ENCODE peak calls at places on chromosomes 16 and 17, in five cellular contexts. One of them, this sample, is unnamed. For H3K9me3, the result is how much of the 10 kb centered on the place peaks cover.

GRCh38 chr16:54342966-54343365 is 56.4 kb upstream of the IRX3 start:
- DNase-seq in kidney: no peak
- DNase-seq in pancreas: no peak
- DNase-seq in stomach: no peak
- DNase-seq in GM23248: peak
- DNase-seq in this sample: no peak

GRCh38 chr17:29760279-29760721 is 137.6 kb upstream of the CORO6 start:
- DNase-seq in stomach: no peak
- DNase-seq in GM23248: peak
- DNase-seq in kidney: no peak
- DNase-seq in pancreas: no peak
- DNase-seq in this sample: no peak

GRCh38 chr16:68064791-68065365 is 20.3 kb upstream of the NFATC3 start:
- DNase-seq in kidney: peak
- DNase-seq in pancreas: peak
- DNase-seq in stomach: peak
- DNase-seq in GM23248: peak
- DNase-seq in this sample: peak

GRCh38 chr16:89577055-89577759 is 1.6 kb downstream of the CPNE7 start:
- DNase-seq in GM23248: peak
- DNase-seq in pancreas: no peak
- DNase-seq in kidney: peak
- DNase-seq in stomach: no peak
- DNase-seq in this sample: no peak

GRCh38 chr16:19607610-19608280 is 52.2 kb downstream of the VPS35L start:
- DNase-seq in stomach: no peak
- DNase-seq in GM23248: peak
- DNase-seq in pancreas: no peak
- DNase-seq in kidney: no peak
- DNase-seq in this sample: no peak

GRCh38 chr16:66250686-66251405 is 115.6 kb upstream of the CDH5 start:
- DNase-seq in stomach: peak
- DNase-seq in pancreas: no peak
- DNase-seq in GM23248: peak
- DNase-seq in kidney: peak
- DNase-seq in this sample: peak

GRCh38 chr16:55991843-55992242 is 116.7 kb upstream of the CES5A start:
- DNase-seq in stomach: no peak
- DNase-seq in pancreas: no peak
- DNase-seq in GM23248: no peak
- DNase-seq in kidney: no peak
- DNase-seq in this sample: no peak

GRCh38 chr16:83365166-83365565 is 442.6 kb upstream of the HSBP1 start:
- DNase-seq in pancreas: no peak
- DNase-seq in GM23248: peak
- DNase-seq in kidney: no peak
- DNase-seq in stomach: no peak
- DNase-seq in this sample: no peak

GRCh38 chr17:68646626-68647526 is 45.7 kb upstream of the FAM20A start:
- DNase-seq in pancreas: no peak
- DNase-seq in kidney: no peak
- DNase-seq in stomach: peak
- DNase-seq in GM23248: peak
- DNase-seq in this sample: no peak

GRCh38 chr16:57352636-57353047 is 5.9 kb upstream of the CCL22 start:
- DNase-seq in GM23248: no peak
- DNase-seq in pancreas: no peak
- DNase-seq in stomach: peak
- DNase-seq in kidney: peak
- DNase-seq in this sample: no peak

GRCh38 chr17:17376362-17376761 is 73.2 kb downstream of the NT5M start:
- DNase-seq in stomach: no peak
- DNase-seq in pancreas: no peak
- DNase-seq in GM23248: peak
- DNase-seq in kidney: peak
- DNase-seq in this sample: no peak

GRCh38 chr17:83201206-83202001 is 122.0 kb downstream of the METRNL start:
- DNase-seq in pancreas: no peak
- DNase-seq in kidney: peak
- DNase-seq in stomach: peak
- DNase-seq in GM23248: peak
- DNase-seq in this sample: no peak
- H3K9me3 ChIP-seq in pancreas: under half
- H3K9me3 ChIP-seq in kidney: under half
- H3K9me3 ChIP-seq in stomach: under half
- H3K9me3 ChIP-seq in GM23248: under half
- H3K9me3 ChIP-seq in this sample: under half

DNA sequence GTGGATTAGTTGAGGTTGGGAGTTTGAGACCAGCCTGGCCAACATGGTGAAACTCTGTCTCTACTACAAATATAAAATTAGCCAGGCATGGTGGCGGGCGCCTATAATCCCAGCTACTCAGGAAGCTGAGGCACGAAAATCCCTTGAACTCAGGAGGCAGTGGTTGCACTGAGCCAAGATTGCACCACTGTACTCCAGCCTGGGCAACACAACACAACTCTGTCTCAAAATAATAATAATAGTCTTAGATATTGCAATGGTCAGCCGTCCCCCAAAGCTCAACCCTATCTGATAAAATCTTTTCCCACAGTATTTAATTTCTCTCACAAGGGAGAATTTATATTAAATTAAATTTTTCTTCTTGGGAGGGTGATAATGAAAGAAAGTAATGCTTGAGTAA is 169.6 kb downstream of the XYLT1 start:
- DNase-seq in pancreas: no peak
- DNase-seq in kidney: no peak
- DNase-seq in stomach: no peak
- DNase-seq in GM23248: no peak
- DNase-seq in this sample: no peak
- H3K27ac ChIP-seq in pancreas: no peak
- H3K27ac ChIP-seq in kidney: no peak
- H3K27ac ChIP-seq in stomach: no peak
- H3K27ac ChIP-seq in GM23248: no peak
- H3K27ac ChIP-seq in this sample: no peak

DNA sequence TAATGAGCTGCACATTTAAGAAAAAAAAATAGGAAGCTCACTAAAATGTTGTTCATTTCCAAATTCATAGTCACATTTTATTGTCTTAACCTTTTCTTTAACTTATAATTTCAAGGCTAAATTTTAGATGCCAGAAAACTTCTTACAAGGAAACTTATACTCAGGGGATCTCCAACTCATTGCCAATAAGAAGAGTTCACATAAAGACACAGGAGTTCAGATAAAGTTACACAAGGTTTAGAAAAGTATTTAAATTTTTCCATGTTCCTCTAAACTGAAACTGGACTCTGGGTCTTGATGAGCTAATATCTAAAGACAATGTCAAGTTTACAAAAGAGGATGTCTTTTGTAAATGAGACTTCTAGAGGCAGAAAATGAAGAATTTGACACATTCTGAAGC is 190.7 kb upstream of the KCNJ16 start:
- DNase-seq in pancreas: no peak
- DNase-seq in GM23248: no peak
- DNase-seq in kidney: no peak
- DNase-seq in stomach: no peak
- DNase-seq in this sample: no peak
- H3K9me3 ChIP-seq in pancreas: under half
- H3K9me3 ChIP-seq in GM23248: under half
- H3K9me3 ChIP-seq in kidney: under half
- H3K9me3 ChIP-seq in stomach: under half
- H3K9me3 ChIP-seq in this sample: under half

DNA sequence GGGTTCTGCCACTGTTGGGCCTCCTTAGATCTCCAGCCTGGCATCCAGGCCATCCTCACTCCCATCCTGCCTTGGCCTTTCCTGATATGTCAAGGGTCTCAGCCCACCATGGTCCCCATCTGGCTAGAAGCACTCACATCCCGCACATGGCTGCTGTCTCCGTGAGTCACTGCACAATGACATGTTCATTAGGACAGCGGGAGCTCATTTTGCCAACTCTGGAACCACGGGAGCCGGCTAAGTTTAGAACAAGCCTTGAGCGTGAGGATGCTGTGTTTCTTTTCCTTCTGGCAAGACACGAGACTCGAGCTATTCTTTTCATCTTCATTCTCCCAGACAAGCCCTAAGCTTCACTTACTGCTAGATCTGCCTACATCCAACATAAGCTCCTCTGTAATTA is 65.7 kb upstream of the KSR1 start:
- DNase-seq in stomach: no peak
- DNase-seq in kidney: no peak
- DNase-seq in pancreas: no peak
- DNase-seq in GM23248: peak
- DNase-seq in this sample: no peak
- H3K27ac ChIP-seq in stomach: no peak
- H3K27ac ChIP-seq in kidney: no peak
- H3K27ac ChIP-seq in pancreas: no peak
- H3K27ac ChIP-seq in GM23248: no peak
- H3K27ac ChIP-seq in this sample: no peak

DNA sequence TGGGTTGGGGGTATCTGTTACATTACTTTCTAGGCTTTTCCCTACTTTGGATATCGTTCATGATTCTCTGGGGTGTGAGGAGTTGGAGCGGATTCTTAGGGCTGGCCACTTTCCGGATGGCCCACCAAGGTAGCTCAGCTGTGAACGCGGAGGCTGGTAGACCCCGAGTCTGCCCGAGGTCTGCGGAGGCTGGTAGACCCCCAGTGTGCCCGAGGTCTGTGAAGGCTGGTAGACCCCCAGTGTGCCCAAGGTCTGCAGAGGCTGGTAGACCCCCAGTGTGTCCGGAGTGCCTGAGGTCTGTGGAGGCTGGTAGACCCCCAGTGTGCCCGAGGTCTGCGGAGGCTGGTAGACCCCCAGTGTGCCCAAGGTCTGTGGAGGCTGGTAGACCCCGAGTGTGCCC is 99.2 kb upstream of the ZNF469 start:
- DNase-seq in GM23248: no peak
- DNase-seq in stomach: no peak
- DNase-seq in pancreas: no peak
- DNase-seq in kidney: peak
- DNase-seq in this sample: no peak
- H3K9me3 ChIP-seq in GM23248: under half
- H3K9me3 ChIP-seq in stomach: under half
- H3K9me3 ChIP-seq in pancreas: under half
- H3K9me3 ChIP-seq in kidney: under half
- H3K9me3 ChIP-seq in this sample: under half

DNA sequence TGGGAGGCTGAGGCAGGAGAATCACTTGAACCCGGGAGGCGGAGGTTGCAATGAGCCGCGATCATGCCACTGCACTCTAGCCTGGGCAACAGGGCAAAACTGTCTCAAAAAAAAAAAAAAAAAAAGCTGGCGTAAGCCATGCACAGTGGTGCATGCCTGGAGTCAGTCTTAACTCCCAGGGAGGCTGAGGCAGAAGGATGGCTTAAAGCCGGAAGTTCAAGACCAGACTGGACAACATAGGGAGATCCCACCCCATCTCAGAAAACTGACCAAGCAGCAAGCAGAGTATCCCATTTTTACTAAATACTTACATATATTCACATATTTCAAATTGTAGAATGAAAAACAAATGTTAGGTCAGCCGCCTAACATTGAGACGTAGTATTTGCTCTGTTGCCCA is 4.6 kb downstream of the NT5C start:
- DNase-seq in stomach: no peak
- DNase-seq in kidney: no peak
- DNase-seq in GM23248: no peak
- DNase-seq in pancreas: no peak
- DNase-seq in this sample: no peak
- H3K27ac ChIP-seq in stomach: no peak
- H3K27ac ChIP-seq in kidney: no peak
- H3K27ac ChIP-seq in GM23248: no peak
- H3K27ac ChIP-seq in pancreas: no peak
- H3K27ac ChIP-seq in this sample: no peak

DNA sequence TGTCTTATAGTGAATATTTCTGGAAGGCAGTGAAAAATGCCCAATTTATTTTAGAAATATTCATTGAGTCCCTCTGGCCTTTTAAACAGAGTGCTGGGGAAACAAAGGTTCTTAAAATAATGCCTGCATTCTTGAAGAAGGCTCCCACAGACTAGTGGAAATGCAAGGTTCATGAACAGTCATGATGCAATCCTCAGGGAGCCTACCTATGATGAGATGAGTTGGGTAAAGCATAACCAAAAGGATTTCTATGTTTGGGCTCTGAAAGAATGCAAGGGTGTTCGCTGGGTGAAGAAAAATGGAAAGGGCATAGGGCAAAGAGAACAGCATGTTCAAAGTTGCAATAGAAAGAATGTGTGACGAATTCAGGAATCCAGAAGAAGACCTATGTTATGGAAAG is 214.5 kb upstream of the MAF start:
- DNase-seq in GM23248: no peak
- DNase-seq in kidney: no peak
- DNase-seq in stomach: no peak
- DNase-seq in pancreas: no peak
- DNase-seq in this sample: no peak
- H3K9me3 ChIP-seq in GM23248: under half
- H3K9me3 ChIP-seq in kidney: under half
- H3K9me3 ChIP-seq in stomach: under half
- H3K9me3 ChIP-seq in pancreas: under half
- H3K9me3 ChIP-seq in this sample: under half

This sample was measured in heart right ventricle.